ENCODE peak calls at places on chromosomes 1 and 21, in four cellular contexts. G, H, K and M are unnamed samples.

GRCh38 chr1:30129421-30130055 is 593.8 kb downstream of the MATN1 start:
- DNase-seq in G (no peak), H (no peak), K (no peak), M (no peak)

GRCh38 chr1:115912116-115912515 is 64.2 kb upstream of the SLC22A15 start:
- DNase-seq in G (no peak), H (no peak), K (peak), M (no peak)

GRCh38 chr21:38979271-38980196 is 173.8 kb downstream of the ETS2 start:
- DNase-seq in G (no peak), H (peak), K (no peak), M (no peak)

GRCh38 chr1:245197911-245198379 is 43.2 kb downstream of the KIF26B start:
- DNase-seq in G (no peak), H (no peak), K (no peak), M (no peak)

GRCh38 chr1:101915597-101915996 is 81.1 kb downstream of the OLFM3 start:
- DNase-seq in G (no peak), H (no peak), K (no peak), M (no peak)

GRCh38 chr21:15848632-15849031 is 118.8 kb downstream of the USP25 start:
- DNase-seq in G (no peak), H (no peak), K (no peak), M (no peak)

GRCh38 chr1:38114231-38114630 is 67.6 kb upstream of the POU3F1 start:
- DNase-seq in G (no peak), H (no peak), K (no peak), M (no peak)

GRCh38 chr21:43866659-43867331 is 1.8 kb downstream of the AGPAT3 start:
- DNase-seq in G (peak), H (no peak), K (peak), M (peak)

GRCh38 chr1:196723325-196724185 is 51.1 kb upstream of the CFHR3 start:
- DNase-seq in G (peak), H (peak), K (peak), M (no peak)

GRCh38 chr1:31615414-31615813 is 2.1 kb upstream of the HCRTR1 start:
- DNase-seq in G (no peak), H (no peak), K (no peak), M (no peak)

GRCh38 chr21:29098156-29098555 is 24.7 kb upstream of the CCT8 start:
- DNase-seq in G (no peak), H (no peak), K (no peak), M (no peak)

GRCh38 chr1:16612332-16613172 is 812 bp downstream of the NBPF1 start:
- DNase-seq in G (peak), H (peak), K (peak), M (no peak)

GRCh38 chr1:89545264-89546038 is 20.8 kb downstream of the LRRC8B start:
- DNase-seq in G (peak), H (no peak), K (no peak), M (no peak)

GRCh38 chr1:40919475-40920011 is 57.4 kb upstream of the CITED4 start:
- DNase-seq in G (no peak), H (no peak), K (peak), M (no peak)

GRCh38 chr1:9265966-9266365 is 26.7 kb upstream of the SPSB1 start:
- DNase-seq in G (no peak), H (no peak), K (no peak), M (no peak)

GRCh38 chr1:243475966-243476365 is 220.1 kb downstream of the SDCCAG8 start:
- DNase-seq in G (peak), H (peak), K (no peak), M (no peak)

GRCh38 chr1:115529216-115529897 is 112.4 kb upstream of the VANGL1 start:
- DNase-seq in G (no peak), H (no peak), K (no peak), M (no peak)

GRCh38 chr1:163115887-163116286 is 46.7 kb downstream of the RGS4 start:
- DNase-seq in G (no peak), H (no peak), K (no peak), M (no peak)

GRCh38 chr1:40029608-40030007 is 10.9 kb upstream of the CAP1 start:
- DNase-seq in G (no peak), H (no peak), K (no peak), M (no peak)

GRCh38 chr21:25515484-25516405 is 91.5 kb downstream of the MRPL39 start:
- DNase-seq in G (no peak), H (no peak), K (no peak), M (no peak)

GRCh38 chr1:15430787-15431570 is 7.3 kb upstream of the CTRC start:
- DNase-seq in G (peak), H (peak), K (no peak), M (no peak)

GRCh38 chr1:13605159-13605558 is 21.5 kb downstream of the PDPN start:
- DNase-seq in G (no peak), H (no peak), K (no peak), M (no peak)

GRCh38 chr1:12597792-12598191 is 20.2 kb downstream of the DHRS3 start:
- DNase-seq in G (no peak), H (no peak), K (no peak), M (no peak)

GRCh38 chr1:159981351-159982055 is 27.5 kb upstream of the SLAMF9 start:
- DNase-seq in G (no peak), H (no peak), K (no peak), M (no peak)

GRCh38 chr21:39681845-39682244 is 63.1 kb upstream of the IGSF5 start:
- DNase-seq in G (no peak), H (no peak), K (no peak), M (no peak)

GRCh38 chr1:155166373-155167165 is 6.5 kb downstream of the KRTCAP2 start:
- DNase-seq in G (peak), H (peak), K (no peak), M (no peak)

GRCh38 chr1:225651872-225652725 is 824 bp downstream of the ENAH start:
- DNase-seq in G (no peak), H (peak), K (peak), M (no peak)

GRCh38 chr1:5926686-5927435 is 65.4 kb downstream of the NPHP4 start:
- DNase-seq in G (no peak), H (no peak), K (no peak), M (no peak)

GRCh38 chr1:63980706-63981407 is 207.0 kb downstream of the ROR1 start:
- DNase-seq in G (no peak), H (no peak), K (no peak), M (no peak)

GRCh38 chr1:30798389-30798951 is 40.9 kb upstream of the LAPTM5 start:
- DNase-seq in G (no peak), H (no peak), K (no peak), M (no peak)

GRCh38 chr1:14925336-14926136 is 228.0 kb upstream of the TMEM51 start:
- DNase-seq in G (no peak), H (no peak), K (no peak), M (no peak)

GRCh38 chr1:172845371-172845770 is 186.5 kb downstream of the FASLG start:
- DNase-seq in G (no peak), H (no peak), K (no peak), M (no peak)

GRCh38 chr1:204345425-204345824 is 14.3 kb downstream of the PLEKHA6 start:
- DNase-seq in G (no peak), H (no peak), K (no peak), M (no peak)
- TF ChIP-seq TCF7 in G (no peak), H (no peak), K (no peak), M (no peak)

GRCh38 chr1:25797939-25798338 is 2.1 kb upstream of the SELENON start:
- DNase-seq in G (peak), H (peak), K (peak), M (no peak)
- TF ChIP-seq CREM in G (no peak), H (no peak), K (no peak), M (no peak)

DNA sequence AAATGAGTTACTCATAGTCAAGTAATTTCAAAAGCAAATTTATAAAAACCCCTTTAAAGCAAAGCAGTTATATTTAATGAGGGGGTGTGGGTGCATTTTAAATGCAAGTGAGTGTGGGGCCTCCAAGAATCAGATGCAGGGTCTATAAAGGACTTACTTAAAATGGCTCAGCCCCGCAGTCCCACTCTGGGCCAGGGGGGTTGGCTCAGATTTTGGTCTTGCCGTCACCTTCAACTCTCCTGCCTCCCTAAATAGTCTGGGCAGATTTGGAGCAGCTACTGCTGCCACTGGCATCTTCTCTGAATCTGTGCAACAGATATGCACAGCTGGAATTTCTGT is 16.2 kb downstream of the AMPD2 start:
- DNase-seq in G (no peak), H (no peak), K (no peak), M (no peak)
- TF ChIP-seq TCF7 in G (no peak), H (no peak), K (no peak), M (no peak)

GRCh38 chr1:210819266-210819665 is 314.7 kb downstream of the KCNH1 start:
- DNase-seq in G (no peak), H (no peak), K (no peak), M (no peak)

GRCh38 chr1:210821615-210822014 is 312.3 kb downstream of the KCNH1 start:
- DNase-seq in G (no peak), H (no peak), K (no peak), M (no peak)

GRCh38 chr1:210826686-210827085 is 307.3 kb downstream of the KCNH1 start:
- DNase-seq in G (no peak), H (no peak), K (no peak), M (no peak)

GRCh38 chr1:210827481-210827880 is 306.5 kb downstream of the KCNH1 start:
- DNase-seq in G (no peak), H (no peak), K (no peak), M (no peak)

GRCh38 chr1:210822897-210823296 is 311.1 kb downstream of the KCNH1 start:
- DNase-seq in G (no peak), H (no peak), K (no peak), M (no peak)
- TF ChIP-seq CREM in G (no peak), H (no peak), K (no peak), M (no peak)